ENCODE peak calls at places on chromosomes 6 and 20, in five cellular contexts. R is MV-4-11, C is fibroblast of lung, Z is glutamatergic neuron, E is A172. Q is an unnamed sample.

GRCh38 chr20:22575087-22575721 is 9.2 kb downstream of the FOXA2 start:
- DNase-seq in E (peak), C (no peak), Z (no peak), R (no peak), Q (no peak)

GRCh38 chr20:50248104-50248631 is 57.5 kb downstream of the CEBPB start:
- DNase-seq in E (peak), R (no peak), C (peak), Z (no peak), Q (peak)

GRCh38 chr6:170561550-170561949 is 7.4 kb downstream of the TBP start:
- DNase-seq in Z (no peak), C (no peak), E (no peak), R (no peak), Q (no peak)

GRCh38 chr20:5770240-5770986 is 20.2 kb downstream of the SHLD1 start:
- DNase-seq in R (peak), E (no peak), Z (no peak), C (peak), Q (no peak)

GRCh38 chr6:17968081-17968518 is 19.3 kb downstream of the KIF13A start:
- DNase-seq in Z (no peak), C (no peak), E (peak), R (no peak), Q (no peak)

GRCh38 chr6:108168026-108168463 is 2.2 kb downstream of the NR2E1 start:
- DNase-seq in R (no peak), Z (no peak), E (no peak), C (no peak), Q (no peak)

GRCh38 chr6:90669846-90670245 is 83.0 kb upstream of the MAP3K7 start:
- DNase-seq in C (no peak), R (no peak), Z (no peak), E (no peak), Q (no peak)

GRCh38 chr6:125835221-125835744 is 44.5 kb downstream of the NCOA7 start:
- DNase-seq in C (peak), Z (no peak), E (no peak), R (peak), Q (no peak)

GRCh38 chr6:49430187-49430586 is 32.9 kb downstream of the MMUT start:
- DNase-seq in R (no peak), Z (no peak), E (no peak), C (peak), Q (no peak)

GRCh38 chr20:19738936-19739335 is 19.1 kb upstream of the RIN2 start:
- DNase-seq in R (no peak), E (no peak), Z (no peak), C (no peak), Q (no peak)

GRCh38 chr6:39411465-39411864 is 89.0 kb upstream of the KCNK16 start:
- DNase-seq in C (no peak), E (no peak), Z (no peak), R (no peak), Q (peak)

GRCh38 chr20:21548390-21549035 is 34.6 kb upstream of the NKX2-2 start:
- DNase-seq in E (no peak), C (no peak), Z (no peak), R (no peak), Q (no peak)

Q was measured in kidney glomerular epithelial cell.